ENCODE peak calls at places on chromosomes 3 and 15, in six cellular contexts. P is EH; V is stimulated activated CD8-positive, alpha-beta memory T cell treated with anti-CD3 and anti-CD28 coated beads, Interleukin-4, amount 100 ng/mL, for 4 hours; L is NCI-H748 treated with DMSO at 0.1 percent for 48 hours; E is head of caudate nucleus; S is uterus. B is an unnamed sample.

GRCh38 chr3:54094926-54095325 is 27.4 kb upstream of the CACNA2D3 start:
- DNase-seq in P (no peak), V (no peak), L (no peak), E (no peak), S (no peak), B (no peak)

GRCh38 chr15:56817266-56817665 is 84.0 kb upstream of the ZNF280D start:
- DNase-seq in P (peak), V (no peak), L (no peak), E (peak), S (no peak), B (peak)

GRCh38 chr3:142273501-142273900 is 48.1 kb upstream of the GK5 start:
- DNase-seq in P (no peak), V (no peak), L (no peak), E (peak), S (no peak), B (no peak)

GRCh38 chr15:98650871-98651481 is 2.6 kb downstream of the IGF1R start:
- DNase-seq in P (peak), V (no peak), L (no peak), E (peak), S (peak), B (peak)

GRCh38 chr3:23916152-23916885 is 471 bp downstream of the NKIRAS1 start:
- DNase-seq in P (peak), V (no peak), L (no peak), E (peak), S (no peak), B (peak)

GRCh38 chr3:65178703-65179102 is 490.9 kb upstream of the ADAMTS9 start:
- DNase-seq in P (peak), V (no peak), L (no peak), E (no peak), S (peak), B (no peak)

GRCh38 chr3:137770821-137771399 is 6.8 kb downstream of the SOX14 start:
- DNase-seq in P (no peak), V (no peak), L (no peak), E (no peak), S (no peak), B (no peak)

GRCh38 chr15:38610748-38611147 is 46.1 kb upstream of the RASGRP1 start:
- DNase-seq in P (no peak), V (no peak), L (no peak), E (no peak), S (no peak), B (no peak)

GRCh38 chr15:75695634-75696302 is 16.9 kb downstream of the CSPG4 start:
- DNase-seq in P (no peak), V (no peak), L (no peak), E (no peak), S (no peak), B (no peak)

GRCh38 chr3:156761713-156762575 is 64.2 kb upstream of the LEKR1 start:
- DNase-seq in P (no peak), V (no peak), L (no peak), E (no peak), S (no peak), B (peak)

GRCh38 chr3:194806991-194807685 is 121.5 kb downstream of the FAM43A start:
- DNase-seq in P (peak), V (no peak), L (no peak), E (no peak), S (no peak), B (peak)

GRCh38 chr3:134105876-134106556 is 76.3 kb upstream of the SLCO2A1 start:
- DNase-seq in P (no peak), V (no peak), L (no peak), E (no peak), S (no peak), B (no peak)

GRCh38 chr3:187210555-187211327 is 13.5 kb downstream of the RTP1 start:
- DNase-seq in P (peak), V (no peak), L (no peak), E (no peak), S (no peak), B (peak)

GRCh38 chr15:90598053-90598577 is 68.4 kb downstream of the CRTC3 start:
- DNase-seq in P (peak), V (no peak), L (no peak), E (peak), S (peak), B (peak)

GRCh38 chr3:194275721-194276120 is 75.4 kb downstream of the CPN2 start:
- DNase-seq in P (no peak), V (no peak), L (no peak), E (no peak), S (peak), B (no peak)

B was measured in AG10803.